ENCODE peak calls at places on chromosomes 16 and 17, in six cellular contexts. J, M, L, E, C and H are unnamed samples.

GRCh38 chr17:79749156-79749815 is 18.5 kb downstream of the ENPP7 start:
- DNase-seq in J (peak), M (no peak), L (peak), E (no peak), C (no peak), H (no peak)

GRCh38 chr16:12311309-12311708 is 334.8 kb downstream of the SNX29 start:
- DNase-seq in J (no peak), M (peak), L (no peak), E (no peak), C (no peak), H (no peak)

GRCh38 chr16:24851700-24852099 is 5.9 kb downstream of the SLC5A11 start:
- DNase-seq in J (no peak), M (no peak), L (no peak), E (no peak), C (no peak), H (no peak)

GRCh38 chr16:66265556-66266133 is 100.8 kb upstream of the CDH5 start:
- DNase-seq in J (no peak), M (no peak), L (no peak), E (no peak), C (no peak), H (no peak)

GRCh38 chr16:65731840-65732239 is 610.0 kb upstream of the CDH11 start:
- DNase-seq in J (no peak), M (no peak), L (no peak), E (no peak), C (no peak), H (no peak)

GRCh38 chr16:56344518-56345405 is 80.6 kb downstream of the AMFR start:
- DNase-seq in J (no peak), M (no peak), L (no peak), E (peak), C (no peak), H (peak)

GRCh38 chr16:70460737-70461261 is 6.4 kb downstream of the FCSK start:
- DNase-seq in J (no peak), M (no peak), L (no peak), E (no peak), C (no peak), H (no peak)

GRCh38 chr16:47687694-47688093 is 226.6 kb downstream of the PHKB start:
- DNase-seq in J (no peak), M (no peak), L (no peak), E (no peak), C (no peak), H (no peak)

GRCh38 chr17:304461-304860 is 48.1 kb downstream of the RPH3AL start:
- DNase-seq in J (no peak), M (peak), L (no peak), E (peak), C (no peak), H (peak)

GRCh38 chr17:11559601-11560000 is 38.7 kb upstream of the DNAH9 start:
- DNase-seq in J (no peak), M (no peak), L (no peak), E (no peak), C (no peak), H (no peak)

GRCh38 chr17:10117581-10118001 is 80.8 kb downstream of the GAS7 start:
- DNase-seq in J (no peak), M (peak), L (no peak), E (no peak), C (no peak), H (no peak)

GRCh38 chr16:67396159-67396774 is 3.0 kb upstream of the TPPP3 start:
- DNase-seq in J (no peak), M (peak), L (no peak), E (peak), C (no peak), H (peak)

GRCh38 chr16:68920349-68920748 is 77.0 kb downstream of the TANGO6 start:
- DNase-seq in J (no peak), M (no peak), L (no peak), E (no peak), C (no peak), H (no peak)

GRCh38 chr17:78921437-78921971 is 3.7 kb downstream of the TIMP2 start:
- DNase-seq in J (no peak), M (no peak), L (no peak), E (no peak), C (no peak), H (no peak)

GRCh38 chr17:14308636-14308964 is 7.7 kb downstream of the HS3ST3B1 start:
- DNase-seq in J (no peak), M (no peak), L (no peak), E (no peak), C (no peak), H (no peak)
- H3K4me3 ChIP-seq in J (peak), M (peak), L (no peak), E (peak), C (peak), H (no peak)

GRCh38 chr16:30430428-30430970 is 669 bp upstream of the DCTPP1 start:
- DNase-seq in J (no peak), M (no peak), L (no peak), E (peak), C (no peak), H (peak)
- H3K4me3 ChIP-seq in J (peak), M (peak), L (peak), E (peak), C (peak), H (no peak)

GRCh38 chr17:48026503-48027321 is 10.9 kb downstream of the COPZ2 start:
- DNase-seq in J (peak), M (peak), L (peak), E (peak), C (peak), H (peak)

GRCh38 chr17:48024149-48025039 is 13.2 kb downstream of the COPZ2 start:
- DNase-seq in J (no peak), M (peak), L (no peak), E (peak), C (no peak), H (peak)

GRCh38 chr17:48025904-48026502 is 11.6 kb downstream of the COPZ2 start:
- DNase-seq in J (no peak), M (peak), L (no peak), E (no peak), C (no peak), H (no peak)

GRCh38 chr17:48023408-48024148 is 14.0 kb downstream of the COPZ2 start:
- DNase-seq in J (no peak), M (peak), L (no peak), E (peak), C (peak), H (peak)

DNA sequence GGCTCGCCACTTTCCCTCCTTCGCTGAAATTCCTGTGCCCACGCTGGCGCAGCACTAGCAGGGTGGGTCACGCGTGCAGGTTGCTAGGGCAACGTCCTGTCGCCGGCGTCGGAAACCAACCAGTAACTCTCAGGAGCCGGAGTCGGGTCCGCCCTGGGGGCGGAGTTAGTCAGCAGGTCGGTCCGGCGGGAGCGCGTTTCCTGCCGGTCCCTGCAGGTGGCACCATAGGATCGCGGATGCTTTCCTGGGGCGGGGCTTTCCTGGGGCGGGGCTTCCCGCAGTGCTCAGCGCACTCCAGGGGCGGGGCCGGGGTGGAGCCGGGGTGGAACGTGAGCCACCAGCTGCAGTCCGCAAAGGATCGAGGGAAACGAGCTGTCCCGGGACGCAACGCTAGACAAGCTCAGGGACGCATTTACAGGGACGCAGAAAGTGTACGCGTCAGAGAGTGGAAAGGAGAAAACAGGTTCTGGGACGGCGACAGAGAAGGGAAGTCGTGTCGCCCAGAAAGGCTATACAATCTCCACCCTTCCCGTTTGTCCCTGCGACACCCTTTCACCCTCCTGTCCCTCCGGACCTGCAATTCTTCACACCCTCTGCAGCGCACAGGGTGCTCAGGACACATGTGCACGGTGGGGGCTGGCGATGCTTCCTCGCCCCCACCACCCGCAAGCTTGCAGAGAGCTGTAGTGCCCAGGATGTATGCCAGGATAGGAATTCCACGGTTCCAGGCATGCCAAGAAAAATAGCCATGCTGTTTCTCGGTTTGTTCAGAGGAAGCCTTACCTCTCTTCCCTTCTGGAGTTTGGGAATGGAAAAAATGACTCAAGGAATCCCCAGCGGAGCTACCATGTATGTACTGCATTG is 12.3 kb downstream of the COPZ2 start:
- DNase-seq in J (peak), M (peak), L (peak), E (peak), C (peak), H (peak)
- H3K4me3 ChIP-seq in J (peak), M (peak), L (peak), E (peak), C (peak), H (no peak)

GRCh38 chr16:85901110-85901509 is 2.1 kb downstream of the IRF8 start:
- DNase-seq in J (no peak), M (no peak), L (no peak), E (no peak), C (no peak), H (no peak)

GRCh38 chr16:85900031-85900792 is 1.2 kb downstream of the IRF8 start:
- DNase-seq in J (no peak), M (no peak), L (no peak), E (no peak), C (no peak), H (no peak)

GRCh38 chr16:85897384-85897783 is 1.6 kb upstream of the IRF8 start:
- DNase-seq in J (no peak), M (no peak), L (no peak), E (no peak), C (no peak), H (no peak)

GRCh38 chr16:85899444-85899843 is 482 bp downstream of the IRF8 start:
- DNase-seq in J (no peak), M (no peak), L (no peak), E (no peak), C (no peak), H (no peak)

DNA sequence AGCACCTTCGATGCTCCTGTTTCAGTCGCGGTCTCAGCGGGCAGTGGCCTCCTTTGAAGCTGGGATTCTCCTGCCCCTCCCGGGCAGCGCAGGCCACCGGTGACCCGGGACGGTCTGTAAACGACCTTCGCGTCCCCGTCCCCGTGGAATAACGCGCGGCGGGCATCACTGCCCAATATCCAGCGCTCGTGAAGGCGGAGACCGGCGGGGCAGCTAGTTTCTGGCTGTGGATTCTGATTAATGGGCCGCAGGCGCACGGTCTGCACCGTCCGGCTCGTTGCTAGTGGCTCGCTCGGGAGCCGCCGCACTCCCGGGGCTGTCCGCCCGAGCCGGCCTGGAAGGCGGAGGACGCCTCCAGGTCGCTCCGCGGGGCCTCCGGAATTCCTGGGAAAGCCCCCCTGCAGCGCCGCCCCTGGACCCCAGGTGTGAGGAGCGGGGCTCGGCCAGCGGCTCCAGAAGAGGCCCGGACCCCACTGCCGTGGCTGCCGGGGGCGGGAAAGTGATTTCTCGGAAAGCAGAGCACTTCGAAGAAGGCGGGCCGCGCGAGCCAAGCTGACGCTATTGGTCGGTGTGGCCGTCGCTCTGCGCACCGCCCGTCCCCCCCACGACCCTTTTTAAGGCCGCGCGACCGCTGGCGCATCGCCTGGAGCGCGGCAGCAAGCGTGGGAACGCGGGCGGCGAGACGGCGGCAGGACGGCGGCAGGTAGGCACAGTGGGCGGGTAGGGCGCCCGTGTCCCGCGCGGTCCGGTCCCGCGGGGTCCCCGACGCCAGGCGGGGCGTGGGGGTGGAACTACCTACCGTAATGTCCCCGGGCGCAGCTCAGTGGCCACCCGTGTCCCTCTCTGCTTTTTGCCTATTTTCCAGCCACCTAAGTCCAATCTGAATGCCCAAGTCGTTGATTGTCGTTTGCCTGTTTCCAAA is at the start of gene IRF8:
- DNase-seq in J (no peak), M (peak), L (no peak), E (peak), C (no peak), H (peak)
- H3K4me3 ChIP-seq in J (peak), M (peak), L (no peak), E (peak), C (peak), H (peak)

DNA sequence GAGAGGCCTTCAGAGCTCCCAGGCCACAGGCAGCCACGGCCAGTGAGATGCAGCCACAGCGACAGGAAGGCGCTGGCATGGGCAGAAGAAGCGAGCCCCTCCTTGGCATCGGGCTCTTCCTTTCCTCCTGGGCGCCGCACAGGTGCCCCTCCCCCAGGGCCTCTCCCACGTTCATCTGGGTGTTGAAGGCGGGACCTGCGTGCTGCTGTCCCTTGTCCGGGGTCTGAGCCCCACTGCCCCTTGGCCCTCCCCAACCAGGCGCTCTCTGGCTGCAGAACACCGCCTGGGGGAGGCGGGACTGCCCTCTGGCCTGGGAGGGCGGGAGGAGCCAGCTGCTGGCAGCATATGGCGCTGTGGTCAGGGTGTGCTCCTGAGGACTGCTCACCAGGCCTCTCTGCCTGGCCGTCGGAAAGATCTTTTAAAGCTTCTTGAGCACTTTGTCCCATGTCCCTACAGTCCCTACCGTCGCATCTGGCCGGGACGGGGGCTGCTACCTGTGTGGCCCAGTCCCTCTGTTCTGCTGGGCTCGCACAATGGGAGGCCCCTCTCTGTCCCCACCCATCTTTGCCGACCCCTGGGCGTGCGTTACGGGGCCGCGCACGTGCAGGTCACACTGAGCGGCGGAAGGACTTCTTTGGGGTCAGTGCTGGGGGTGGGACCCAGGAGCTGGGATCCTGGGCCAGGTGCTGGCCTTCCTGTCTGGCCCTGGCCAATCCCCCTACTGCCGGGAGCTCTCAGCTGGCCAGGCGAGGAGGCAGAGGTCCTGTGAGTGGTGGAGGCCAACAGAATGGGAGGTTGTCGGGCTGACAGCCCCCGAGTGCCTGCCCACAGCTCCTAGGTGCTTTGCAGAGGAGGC is 1.7 kb downstream of the SLC25A10 start:
- DNase-seq in J (no peak), M (no peak), L (no peak), E (peak), C (no peak), H (no peak)
- H3K4me3 ChIP-seq in J (peak), M (peak), L (no peak), E (peak), C (peak), H (no peak)

GRCh38 chr16:30983289-30983889 is 1.6 kb upstream of the HSD3B7 start:
- DNase-seq in J (no peak), M (no peak), L (no peak), E (peak), C (no peak), H (peak)

GRCh38 chr16:30983898-30984610 is 953 bp upstream of the HSD3B7 start:
- DNase-seq in J (no peak), M (no peak), L (no peak), E (peak), C (no peak), H (no peak)

GRCh38 chr16:30985401-30986128 is 558 bp downstream of the HSD3B7 start:
- DNase-seq in J (no peak), M (peak), L (no peak), E (peak), C (no peak), H (peak)

GRCh38 chr16:30986129-30986991 is 1.4 kb downstream of the HSD3B7 start:
- DNase-seq in J (no peak), M (no peak), L (no peak), E (peak), C (no peak), H (no peak)

DNA sequence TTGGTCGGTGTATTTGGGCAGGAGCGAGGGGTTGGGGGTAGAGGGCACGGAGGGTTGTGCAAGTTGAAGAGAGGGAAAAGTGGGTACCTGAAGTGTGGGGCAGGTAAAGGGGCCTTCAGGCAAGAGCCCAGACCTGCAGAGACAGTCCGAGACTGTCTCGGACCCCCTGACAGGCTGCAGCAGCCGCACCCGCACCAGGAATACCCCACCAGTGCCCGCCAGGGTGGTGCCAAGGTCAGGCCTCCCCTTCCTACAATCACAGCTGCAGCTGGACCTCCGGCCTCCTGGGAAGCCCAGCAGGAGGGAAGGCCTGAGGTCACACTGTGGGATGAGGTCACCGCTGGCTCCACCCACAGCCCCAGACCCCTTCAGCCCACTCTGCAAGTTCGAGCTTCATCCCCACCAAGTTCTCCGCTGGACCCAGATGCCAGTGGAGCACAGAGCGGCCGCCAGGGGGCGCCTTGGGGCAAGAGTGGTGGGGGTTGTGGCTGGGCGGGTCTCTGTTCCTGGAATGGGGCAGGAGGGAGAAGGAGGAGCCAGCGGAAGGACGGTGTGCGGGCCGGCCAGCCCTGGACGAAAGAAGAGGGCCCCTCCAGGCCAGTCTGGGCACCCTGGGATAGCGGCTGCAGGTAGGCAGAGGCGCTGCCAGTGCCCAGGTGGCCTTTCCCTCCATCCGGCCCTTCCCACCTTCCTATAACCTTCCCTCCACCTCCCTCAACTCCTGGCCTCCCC is at the start of gene HSD3B7:
- DNase-seq in J (peak), M (peak), L (no peak), E (peak), C (peak), H (peak)
- H3K4me3 ChIP-seq in J (peak), M (peak), L (peak), E (peak), C (peak), H (peak)

DNA sequence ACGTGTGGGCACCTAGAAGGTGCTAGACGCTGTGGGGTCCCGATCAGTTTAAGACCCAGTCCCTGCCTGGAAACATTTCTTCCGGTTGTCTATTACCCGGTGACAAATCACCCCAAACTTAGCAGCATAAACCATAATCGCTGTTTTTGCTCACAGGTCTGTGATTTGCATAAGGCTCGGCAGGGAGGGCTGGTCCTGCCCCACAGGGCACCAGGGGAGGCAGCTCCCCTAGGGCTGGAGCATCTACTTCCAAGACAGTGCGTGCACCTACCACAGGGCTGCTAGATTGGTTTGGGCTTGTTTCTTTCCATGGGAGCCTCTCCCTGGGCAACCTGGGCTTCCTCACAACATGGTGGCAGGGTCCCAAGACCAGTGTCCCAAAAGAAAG is 214.5 kb upstream of the CIBAR2 start:
- DNase-seq in J (no peak), M (no peak), L (no peak), E (no peak), C (no peak), H (no peak)
- H3K4me3 ChIP-seq in J (no peak), M (no peak), L (no peak), E (no peak), C (no peak), H (no peak)

GRCh38 chr16:88938119-88938932 is 38.7 kb downstream of the CBFA2T3 start:
- DNase-seq in J (no peak), M (no peak), L (no peak), E (peak), C (no peak), H (no peak)
- H3K4me3 ChIP-seq in J (no peak), M (no peak), L (no peak), E (no peak), C (no peak), H (no peak)

GRCh38 chr16:1991588-1992474 is 2.1 kb downstream of the SYNGR3 start:
- DNase-seq in J (peak), M (peak), L (no peak), E (peak), C (peak), H (peak)
- H3K4me3 ChIP-seq in J (peak), M (peak), L (no peak), E (peak), C (peak), H (no peak)

GRCh38 chr17:8046306-8046928 is 7.6 kb downstream of the ALOX15B start:
- DNase-seq in J (no peak), M (no peak), L (no peak), E (no peak), C (no peak), H (peak)
- H3K4me3 ChIP-seq in J (no peak), M (no peak), L (no peak), E (no peak), C (no peak), H (no peak)